ENCODE peak calls at places on chromosomes 6 and 20, in four cellular contexts. W, C, T and P are unnamed samples.

GRCh38 chr6:151160869-151161268 is 78.9 kb upstream of the AKAP12 start:
- DNase-seq in W (no peak), C (no peak), T (no peak), P (no peak)

GRCh38 chr6:97394160-97394748 is 111.2 kb upstream of the MMS22L start:
- DNase-seq in W (peak), C (peak), T (no peak), P (no peak)

GRCh38 chr6:33984466-33985332 is 161.2 kb downstream of the GRM4 start:
- DNase-seq in W (no peak), C (no peak), T (peak), P (no peak)

GRCh38 chr6:49570474-49571079 is 20.1 kb downstream of the C6orf141 start:
- DNase-seq in W (no peak), C (no peak), T (no peak), P (no peak)

GRCh38 chr6:124780621-124781020 is 181.6 kb upstream of the RNF217 start:
- DNase-seq in W (no peak), C (no peak), T (no peak), P (no peak)

GRCh38 chr6:46015119-46015968 is at the start of gene CLIC5:
- DNase-seq in W (no peak), C (no peak), T (no peak), P (peak)

GRCh38 chr6:168546173-168546572 is 105.2 kb downstream of the SMOC2 start:
- DNase-seq in W (no peak), C (peak), T (no peak), P (no peak)

GRCh38 chr6:145238787-145239186 is 496.5 kb downstream of the EPM2A start:
- DNase-seq in W (no peak), C (no peak), T (no peak), P (no peak)

GRCh38 chr6:125480571-125480970 is 178.8 kb upstream of the HDDC2 start:
- DNase-seq in W (no peak), C (no peak), T (no peak), P (no peak)

GRCh38 chr6:10585232-10585887 is 64.2 kb downstream of the GCNT2 start:
- DNase-seq in W (no peak), C (no peak), T (no peak), P (no peak)

GRCh38 chr6:9250852-9251251 is 815.5 kb upstream of the SLC35B3 start:
- DNase-seq in W (peak), C (peak), T (peak), P (no peak)

GRCh38 chr20:51487525-51488279 is 54.8 kb downstream of the NFATC2 start:
- DNase-seq in W (peak), C (no peak), T (no peak), P (no peak)

GRCh38 chr6:79949235-79949634 is 1.9 kb upstream of the ELOVL4 start:
- DNase-seq in W (peak), C (no peak), T (no peak), P (no peak)

GRCh38 chr6:45478235-45478634 is 100.5 kb upstream of the SUPT3H start:
- DNase-seq in W (no peak), C (no peak), T (no peak), P (no peak)

GRCh38 chr6:167855825-167856425 is 29.2 kb downstream of the AFDN start:
- DNase-seq in W (peak), C (no peak), T (no peak), P (no peak)

DNA sequence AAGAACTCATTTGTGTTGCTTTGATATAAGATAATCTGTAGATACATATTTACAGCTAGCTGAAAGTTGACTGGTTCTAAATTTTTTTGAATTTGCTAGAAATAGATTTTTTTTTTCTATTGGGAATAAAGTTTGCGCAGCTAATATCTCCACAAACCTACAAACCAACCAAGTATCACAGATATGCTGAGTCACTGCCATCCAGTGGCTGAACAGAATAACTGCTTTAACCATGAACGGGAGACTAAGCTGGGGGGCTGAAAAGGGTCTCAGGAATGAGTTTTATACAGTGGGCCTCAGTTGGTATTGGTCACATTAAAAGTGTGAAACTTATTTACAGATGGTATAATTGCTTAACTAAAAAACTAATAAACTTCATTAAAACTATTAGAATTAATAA is 326.7 kb upstream of the CNR1 start:
- DNase-seq in W (peak), C (no peak), T (no peak), P (no peak)
- TF ChIP-seq CTCF in W (peak), C (no peak), T (no peak), P (no peak)

GRCh38 chr20:9534025-9534424 is 19.6 kb downstream of the LAMP5 start:
- DNase-seq in W (no peak), C (no peak), T (no peak), P (no peak)

GRCh38 chr20:9532069-9532809 is 17.8 kb downstream of the LAMP5 start:
- DNase-seq in W (no peak), C (no peak), T (no peak), P (no peak)

GRCh38 chr20:9531581-9531980 is 17.2 kb downstream of the LAMP5 start:
- DNase-seq in W (no peak), C (no peak), T (no peak), P (no peak)

GRCh38 chr20:9535457-9535856 is 21.1 kb downstream of the LAMP5 start:
- DNase-seq in W (no peak), C (no peak), T (no peak), P (no peak)
- TF ChIP-seq CTCF in W (no peak), C (no peak), T (no peak), P (no peak)

GRCh38 chr20:50265245-50265946 is 74.8 kb downstream of the CEBPB start:
- DNase-seq in W (no peak), C (no peak), T (no peak), P (no peak)

GRCh38 chr20:50266293-50267040 is 75.8 kb downstream of the CEBPB start:
- DNase-seq in W (no peak), C (no peak), T (no peak), P (no peak)

GRCh38 chr20:50267866-50268219 is 77.2 kb downstream of the CEBPB start:
- DNase-seq in W (no peak), C (no peak), T (no peak), P (no peak)

GRCh38 chr20:50269111-50270033 is 78.7 kb downstream of the CEBPB start:
- DNase-seq in W (no peak), C (no peak), T (no peak), P (no peak)

DNA sequence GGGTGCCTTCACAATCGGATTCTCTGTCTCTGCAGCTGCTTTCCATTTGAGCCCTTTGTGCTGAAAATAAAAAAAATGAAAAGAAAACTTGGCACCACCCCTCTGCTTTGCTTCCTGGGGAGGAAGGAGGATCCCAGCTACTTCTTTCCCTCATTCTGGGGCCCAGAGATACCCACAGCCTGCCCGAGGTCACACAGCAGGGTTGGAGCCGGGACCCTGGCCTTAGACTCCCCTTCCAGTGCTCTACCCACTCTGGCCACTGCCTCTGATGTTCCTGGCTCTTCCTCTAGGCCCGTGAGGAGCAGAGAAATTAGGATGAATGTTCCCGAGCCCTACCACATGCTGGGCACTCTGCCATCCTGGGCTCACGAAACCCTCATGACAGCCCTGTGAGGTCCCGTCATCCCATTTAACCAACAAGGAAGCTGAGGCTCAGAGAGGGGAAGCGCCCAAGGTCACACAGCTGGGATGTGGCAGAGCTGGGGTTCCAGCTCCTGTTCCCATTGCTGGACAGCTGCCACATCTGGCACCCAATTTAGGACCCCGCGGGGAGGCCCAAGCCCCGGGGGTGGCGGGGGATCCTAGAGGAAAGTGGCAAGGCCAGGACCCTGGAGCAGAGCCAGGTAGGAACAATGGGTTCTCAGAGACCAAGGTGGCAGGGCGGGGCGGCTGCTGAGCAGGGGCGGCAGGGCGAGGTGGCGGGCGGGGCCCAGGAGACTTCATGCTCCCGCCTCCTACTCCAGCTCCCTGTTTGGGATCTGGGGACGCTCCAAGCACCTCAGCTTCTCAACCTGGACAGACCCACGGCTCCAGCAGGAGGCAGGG is 76.6 kb downstream of the CEBPB start:
- DNase-seq in W (no peak), C (peak), T (peak), P (no peak)
- TF ChIP-seq CTCF in W (peak), C (no peak), T (peak), P (no peak)

DNA sequence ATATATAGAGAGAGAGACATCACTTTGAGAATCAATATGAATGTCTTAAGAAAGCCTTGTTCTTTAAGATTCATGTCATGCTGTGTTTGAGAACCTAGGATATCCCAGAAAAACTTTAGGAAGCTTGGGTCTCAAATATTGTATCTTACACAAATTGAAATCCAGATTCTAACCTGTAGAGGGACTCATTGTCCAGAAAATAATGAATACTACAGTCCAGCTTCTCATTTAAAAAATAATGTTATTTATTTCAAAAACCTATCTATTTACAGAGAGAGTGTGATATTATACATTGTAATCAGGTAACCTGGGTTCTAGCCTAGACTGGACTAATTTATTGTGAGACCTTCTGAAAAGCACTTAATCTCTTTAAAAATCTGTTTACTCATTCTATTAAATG is 4.2 kb downstream of the RFX6 start:
- DNase-seq in W (no peak), C (no peak), T (no peak), P (no peak)
- TF ChIP-seq CTCF in W (no peak), C (no peak), T (no peak), P (no peak)

GRCh38 chr6:41896280-41896679 is 1.1 kb upstream of the USP49 start:
- DNase-seq in W (no peak), C (no peak), T (no peak), P (no peak)

DNA sequence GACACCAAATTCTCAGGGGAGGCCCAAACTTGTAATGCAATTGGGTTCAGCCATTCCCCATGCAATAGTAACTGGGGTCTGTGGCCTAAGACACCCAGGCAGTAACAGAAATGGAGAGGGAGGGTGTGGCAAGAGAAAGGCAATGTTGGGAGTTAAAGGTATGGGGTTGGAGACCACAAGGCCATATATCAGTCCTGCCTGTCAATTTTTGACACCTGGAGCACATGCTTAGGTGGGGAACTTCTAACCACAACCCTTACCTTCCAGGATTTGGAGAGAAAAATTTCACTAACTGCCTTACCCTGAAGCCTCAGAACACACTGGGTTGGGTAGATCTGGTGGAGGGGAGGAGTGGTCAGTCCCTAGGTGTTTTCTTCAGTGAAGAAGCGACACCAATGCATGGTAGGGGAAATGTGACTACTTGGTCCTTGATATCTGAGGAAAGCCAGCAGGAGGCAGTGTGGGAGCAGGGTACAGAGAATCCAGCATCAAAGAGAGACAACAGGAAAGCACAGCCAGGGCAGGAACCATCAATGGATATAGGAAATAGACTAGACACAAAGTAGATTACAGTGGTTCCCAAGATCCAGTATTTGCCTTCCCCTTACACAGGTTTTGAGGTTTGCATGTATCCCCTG is 6.8 kb upstream of the USP49 start:
- DNase-seq in W (no peak), C (no peak), T (no peak), P (no peak)
- TF ChIP-seq CTCF in W (no peak), C (no peak), T (no peak), P (no peak)